ENCODE peak calls at places on chromosome X, in four cellular contexts. Z, X, K and V are unnamed samples.

GRCh38 chrX:43940811-43941210 is 32.4 kb downstream of the NDP start:
- DNase-seq in Z (no peak), K (no peak), X (no peak), V (no peak)

GRCh38 chrX:68989865-68990606 is 161.2 kb downstream of the EFNB1 start:
- DNase-seq in X (no peak), Z (no peak), K (no peak), V (no peak)

GRCh38 chrX:103614999-103615398 is 7.2 kb downstream of the TCEAL3 start:
- DNase-seq in Z (no peak), X (no peak), K (no peak), V (no peak)

GRCh38 chrX:32483534-32484136 is 727.7 kb downstream of the DMD start:
- DNase-seq in K (no peak), Z (no peak), X (no peak), V (no peak)

GRCh38 chrX:15269618-15270521 is at the start of gene ASB9:
- DNase-seq in K (peak), X (no peak), Z (peak), V (peak)

GRCh38 chrX:39144965-39145364 is 343.7 kb downstream of the MID1IP1 start:
- DNase-seq in K (no peak), X (no peak), Z (no peak), V (no peak)

GRCh38 chrX:22575161-22575845 is 302.6 kb downstream of the CBLL2 start:
- DNase-seq in X (no peak), Z (no peak), K (no peak), V (no peak)

GRCh38 chrX:24619647-24620046 is 27.5 kb downstream of the PCYT1B start:
- DNase-seq in Z (peak), K (no peak), X (no peak), V (no peak)

GRCh38 chrX:19879181-19879580 is 8.2 kb downstream of the SH3KBP1 start:
- DNase-seq in K (no peak), X (no peak), Z (no peak), V (no peak)

GRCh38 chrX:141468940-141469339 is 115.6 kb downstream of the SPANXA1 start:
- DNase-seq in Z (no peak), K (no peak), X (no peak), V (no peak)

GRCh38 chrX:69565247-69565815 is 50.6 kb upstream of the EDA start:
- DNase-seq in Z (no peak), X (no peak), K (no peak), V (no peak)

GRCh38 chrX:85996555-85996954 is 50.8 kb downstream of the CHM start:
- DNase-seq in Z (no peak), X (no peak), K (no peak), V (no peak)

GRCh38 chrX:133215747-133216146 is 2.4 kb downstream of the TFDP3 start:
- DNase-seq in Z (no peak), X (no peak), K (no peak), V (no peak)

GRCh38 chrX:37350034-37350365 is 836 bp downstream of the PRRG1 start:
- DNase-seq in K (no peak), X (no peak), Z (no peak), V (no peak)

GRCh38 chrX:65488496-65488895 is 46.1 kb downstream of the LAS1L start:
- DNase-seq in Z (no peak), K (no peak), X (no peak), V (no peak)